ENCODE peak calls at places on chromosomes 5 and 9, in six cellular contexts. G is cardiac fibroblast, U is endodermal cell, V is upper lobe of right lung, C is type B pancreatic cell, E is fibroblast of pulmonary artery. H is an unnamed sample.

GRCh38 chr9:20394928-20395327 is 227.4 kb downstream of the MLLT3 start:
- DNase-seq in U (peak), V (no peak), E (no peak), G (no peak), C (no peak), H (no peak)

GRCh38 chr9:21970800-21971620 is 23.2 kb downstream of the CDKN2A start:
- DNase-seq in G (no peak), E (no peak), C (no peak), U (peak), V (no peak), H (no peak)

GRCh38 chr9:16413509-16414016 is 456.9 kb downstream of the BNC2 start:
- DNase-seq in U (no peak), V (no peak), E (peak), C (no peak), G (peak), H (peak)

GRCh38 chr5:74357827-74358226 is 282.7 kb downstream of the ENC1 start:
- DNase-seq in U (no peak), C (no peak), E (no peak), V (no peak), G (no peak), H (no peak)

GRCh38 chr5:153496835-153497234 is 6.4 kb downstream of the GRIA1 start:
- DNase-seq in U (peak), V (no peak), C (no peak), E (peak), G (peak), H (peak)

GRCh38 chr5:10828241-10828640 is 67.2 kb upstream of the DAP start:
- DNase-seq in C (no peak), V (no peak), E (no peak), G (peak), U (no peak), H (peak)

GRCh38 chr9:20683351-20684034 is 566 bp upstream of the FOCAD start:
- DNase-seq in C (no peak), G (peak), V (no peak), E (peak), U (no peak), H (peak)

GRCh38 chr5:36323926-36324781 is 22.5 kb upstream of the RANBP3L start:
- DNase-seq in V (no peak), G (no peak), E (no peak), C (no peak), U (no peak), H (no peak)

GRCh38 chr5:151684690-151685361 is 1.9 kb downstream of the SPARC start:
- DNase-seq in C (peak), V (no peak), U (peak), G (peak), E (peak), H (peak)

GRCh38 chr5:78417026-78417425 is 56.6 kb downstream of the SCAMP1 start:
- DNase-seq in U (no peak), V (no peak), E (peak), G (peak), C (no peak), H (peak)

GRCh38 chr9:132142883-132143282 is 19.0 kb upstream of the NTNG2 start:
- DNase-seq in V (no peak), E (no peak), U (no peak), G (no peak), C (no peak), H (no peak)

GRCh38 chr5:139696894-139697658 is 48.9 kb downstream of the CXXC5 start:
- DNase-seq in U (peak), G (peak), E (peak), C (no peak), V (peak), H (peak)

GRCh38 chr5:87121315-87122170 is 146.1 kb upstream of the RASA1 start:
- DNase-seq in U (no peak), C (no peak), V (no peak), E (peak), G (peak), H (peak)

GRCh38 chr9:95030920-95031662 is 286.4 kb downstream of the FANCC start:
- DNase-seq in U (no peak), G (no peak), V (no peak), C (no peak), E (no peak), H (no peak)

GRCh38 chr5:80184235-80185023 is 71.4 kb downstream of the SERINC5 start:
- DNase-seq in C (no peak), G (no peak), U (peak), E (no peak), V (peak), H (no peak)

GRCh38 chr5:134586866-134587524 is 45.6 kb downstream of the SAR1B start:
- DNase-seq in U (peak), E (peak), C (no peak), G (peak), V (peak), H (peak)

GRCh38 chr9:36332006-36332405 is 68.1 kb downstream of the RNF38 start:
- DNase-seq in E (no peak), C (no peak), G (peak), V (no peak), U (no peak), H (peak)

GRCh38 chr9:87601175-87601574 is 103.5 kb downstream of the DAPK1 start:
- DNase-seq in G (no peak), V (peak), U (peak), C (no peak), E (no peak), H (no peak)

GRCh38 chr5:65012411-65012972 is 243.8 kb downstream of the CWC27 start:
- DNase-seq in G (no peak), V (no peak), E (no peak), U (no peak), C (no peak), H (no peak)

GRCh38 chr5:139638090-139638735 is 9.9 kb upstream of the CXXC5 start:
- DNase-seq in V (peak), C (peak), U (peak), G (peak), E (peak), H (peak)

GRCh38 chr5:97425511-97425910 is 242.5 kb upstream of the RIOK2 start:
- DNase-seq in U (peak), V (no peak), G (peak), E (peak), C (no peak), H (no peak)

GRCh38 chr9:129352157-129352870 is 174.3 kb upstream of the IER5L start:
- DNase-seq in C (no peak), U (peak), G (no peak), V (no peak), E (no peak), H (no peak)

GRCh38 chr9:91360551-91361293 is 996 bp downstream of the AUH start:
- DNase-seq in E (no peak), C (no peak), G (no peak), V (no peak), U (peak), H (no peak)

GRCh38 chr9:130292104-130292503 is 26.5 kb downstream of the HMCN2 start:
- DNase-seq in E (peak), V (no peak), U (no peak), C (no peak), G (peak), H (no peak)

GRCh38 chr5:131068893-131069643 is 96.0 kb downstream of the HINT1 start:
- DNase-seq in G (no peak), V (no peak), E (no peak), C (no peak), U (no peak), H (no peak)
- TF ChIP-seq CTCF in G (no peak), V (no peak), E (no peak), C (peak), U (no peak), H (no peak)

GRCh38 chr5:72921886-72922285 is 34.0 kb upstream of the FCHO2 start:
- DNase-seq in U (no peak), E (no peak), C (no peak), V (no peak), G (no peak), H (no peak)

GRCh38 chr5:72917371-72917776 is 38.5 kb upstream of the FCHO2 start:
- DNase-seq in G (no peak), V (no peak), U (no peak), C (no peak), E (no peak), H (no peak)

GRCh38 chr5:72925336-72926010 is 30.4 kb upstream of the FCHO2 start:
- DNase-seq in G (no peak), V (no peak), U (no peak), E (no peak), C (no peak), H (no peak)

GRCh38 chr5:72921103-72921502 is 34.7 kb upstream of the FCHO2 start:
- DNase-seq in C (no peak), U (no peak), V (no peak), G (no peak), E (no peak), H (no peak)

DNA sequence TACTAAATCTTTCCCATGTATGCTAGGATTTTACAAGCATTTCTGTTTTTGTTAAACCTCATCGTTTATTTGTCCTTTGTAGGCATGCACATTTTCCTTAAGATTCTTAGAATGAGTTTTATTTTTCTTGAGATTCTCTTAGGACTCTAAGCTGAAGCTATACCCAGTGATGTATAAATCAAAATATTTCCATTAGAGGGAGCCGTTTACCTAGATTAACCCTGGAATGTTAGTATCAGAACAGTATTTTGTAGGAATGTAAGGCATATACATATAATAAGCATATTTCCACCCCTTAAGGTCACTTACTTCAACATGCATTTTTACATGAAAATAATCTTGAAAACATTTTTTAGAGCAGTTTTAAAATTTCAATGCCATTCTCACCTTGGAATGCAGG is 35.2 kb upstream of the FCHO2 start:
- DNase-seq in G (peak), C (no peak), E (peak), U (no peak), V (no peak), H (peak)
- TF ChIP-seq CTCF in G (peak), C (peak), E (peak), U (peak), V (peak), H (peak)

GRCh38 chr9:10479172-10479571 is 133.6 kb downstream of the PTPRD start:
- DNase-seq in E (no peak), U (no peak), V (no peak), C (no peak), G (no peak), H (no peak)
- TF ChIP-seq CTCF in E (peak), U (peak), V (no peak), C (peak), G (peak), H (peak)

DNA sequence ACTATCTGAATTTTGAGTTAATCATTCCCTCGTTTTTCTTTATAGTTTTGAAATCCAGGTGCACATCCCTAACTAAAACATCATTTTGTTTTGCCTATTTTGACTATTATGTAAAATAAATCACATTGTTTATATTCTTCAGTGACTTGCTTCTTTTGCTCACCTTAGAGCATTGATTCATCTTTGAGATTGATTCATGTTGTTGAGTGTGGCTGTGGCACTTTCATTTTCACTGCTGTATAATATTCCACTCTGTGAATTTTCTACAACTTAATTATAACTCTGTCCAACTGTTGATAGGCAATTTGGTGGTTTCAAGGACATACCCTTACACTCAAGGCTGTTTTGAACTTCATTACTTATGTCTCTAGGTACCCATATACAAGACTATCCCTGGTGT is 12.5 kb downstream of the NKX2-5 start:
- DNase-seq in E (no peak), U (no peak), V (no peak), C (no peak), G (no peak), H (no peak)
- TF ChIP-seq CTCF in E (no peak), U (no peak), V (no peak), C (no peak), G (no peak), H (no peak)

GRCh38 chr5:31987985-31988710 is 186.0 kb downstream of the GOLPH3 start:
- DNase-seq in U (no peak), V (no peak), C (no peak), E (peak), G (peak), H (peak)
- TF ChIP-seq CTCF in U (no peak), V (no peak), C (no peak), E (no peak), G (no peak), H (no peak)

GRCh38 chr5:6146264-6146663 is 232.1 kb downstream of the MED10 start:
- DNase-seq in U (no peak), C (no peak), E (no peak), V (no peak), G (no peak), H (no peak)

GRCh38 chr5:6142353-6142752 is 236.0 kb downstream of the MED10 start:
- DNase-seq in U (no peak), V (no peak), E (no peak), G (no peak), C (no peak), H (no peak)

GRCh38 chr5:6145616-6146237 is 232.6 kb downstream of the MED10 start:
- DNase-seq in U (no peak), E (no peak), C (no peak), V (no peak), G (no peak), H (no peak)

DNA sequence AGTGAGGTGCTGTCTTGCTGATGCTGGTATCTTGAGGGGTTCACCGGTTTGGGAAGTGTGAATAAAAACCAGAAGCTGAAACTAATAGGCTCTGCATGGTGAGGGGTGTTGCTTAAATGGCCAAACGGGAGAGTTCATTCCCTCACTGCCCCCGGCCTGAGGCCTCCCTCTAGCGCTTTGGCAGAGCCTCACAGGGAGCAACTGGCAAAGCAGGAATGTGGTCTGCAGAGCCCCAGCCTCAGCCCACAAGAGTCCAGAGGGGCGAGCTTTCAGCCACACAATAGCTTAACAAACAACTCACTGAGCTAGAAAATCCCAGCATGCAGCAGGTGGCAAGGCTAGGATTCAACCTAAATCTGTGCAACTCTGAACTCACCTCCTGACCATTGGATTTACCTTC is 234.8 kb downstream of the MED10 start:
- DNase-seq in G (no peak), U (peak), C (no peak), V (no peak), E (no peak), H (no peak)
- TF ChIP-seq CTCF in G (no peak), U (peak), C (no peak), V (no peak), E (no peak), H (no peak)

GRCh38 chr5:174843263-174844250 is 119.2 kb downstream of the MSX2 start:
- DNase-seq in U (peak), E (no peak), C (no peak), G (no peak), V (no peak), H (no peak)

GRCh38 chr5:174839196-174839595 is 114.8 kb downstream of the MSX2 start:
- DNase-seq in C (no peak), V (no peak), G (no peak), U (no peak), E (no peak), H (no peak)

GRCh38 chr5:174840435-174840834 is 116.1 kb downstream of the MSX2 start:
- DNase-seq in E (no peak), V (no peak), C (no peak), U (no peak), G (no peak), H (no peak)

GRCh38 chr5:174834081-174834480 is 109.7 kb downstream of the MSX2 start:
- DNase-seq in U (peak), V (no peak), E (no peak), G (no peak), C (no peak), H (no peak)

DNA sequence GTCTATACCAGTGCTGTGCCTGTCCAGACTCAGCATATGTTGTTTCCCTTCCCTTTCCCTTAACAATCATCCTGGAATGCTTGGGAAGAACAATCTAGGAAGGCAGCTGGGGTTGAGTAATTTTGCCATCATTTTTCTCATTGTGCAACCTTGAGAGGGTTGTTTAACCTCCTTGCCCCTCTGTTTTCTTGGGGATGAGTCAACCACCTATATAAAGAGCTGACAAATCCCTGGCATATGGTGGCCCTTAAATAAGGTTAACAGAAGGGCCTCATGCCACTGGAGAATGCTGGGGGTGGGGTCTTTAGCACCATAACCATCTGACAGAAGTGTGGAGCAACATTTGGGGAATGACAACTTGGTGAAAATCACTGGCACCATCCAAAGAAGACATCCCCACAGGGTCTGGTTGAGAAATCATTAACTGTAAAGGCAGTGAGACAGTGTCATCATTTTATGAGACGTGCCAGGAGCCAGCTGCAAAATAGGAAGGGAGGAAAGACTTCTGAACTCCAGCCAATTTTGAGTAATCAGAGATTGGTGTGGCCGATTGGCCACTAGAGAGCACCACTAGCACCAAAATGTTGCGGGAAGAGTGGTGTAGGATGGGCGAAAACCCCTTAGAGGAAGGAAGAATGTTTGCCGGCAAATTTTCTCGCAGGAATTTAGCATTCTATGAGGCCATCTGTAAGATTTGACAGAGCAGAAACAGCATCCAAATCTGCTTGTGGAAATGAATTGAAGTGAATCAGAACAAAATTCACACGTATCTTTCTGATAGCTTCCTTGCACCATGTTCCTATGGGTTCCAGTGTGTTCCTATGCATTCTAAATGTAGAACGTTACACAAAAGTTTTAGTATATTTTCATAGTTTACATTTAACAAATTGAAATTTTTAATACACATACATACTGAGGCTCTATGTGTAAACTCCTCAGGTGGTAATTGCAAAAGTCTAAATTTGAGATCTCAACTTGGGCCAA is 113.8 kb downstream of the MSX2 start:
- DNase-seq in E (peak), C (no peak), U (peak), G (peak), V (no peak), H (no peak)
- TF ChIP-seq CTCF in E (no peak), C (peak), U (peak), G (no peak), V (peak), H (no peak)

GRCh38 chr5:167971706-167972105 is 319.7 kb upstream of the WWC1 start:
- DNase-seq in V (no peak), G (no peak), E (no peak), U (no peak), C (no peak), H (no peak)

GRCh38 chr5:167968784-167969183 is 322.7 kb upstream of the WWC1 start:
- DNase-seq in E (no peak), G (no peak), C (no peak), V (no peak), U (no peak), H (no peak)

GRCh38 chr5:167964529-167964928 is 326.9 kb upstream of the WWC1 start:
- DNase-seq in G (no peak), C (no peak), V (no peak), U (no peak), E (no peak), H (no peak)

GRCh38 chr5:167970002-167970401 is 321.4 kb upstream of the WWC1 start:
- DNase-seq in U (no peak), G (peak), E (peak), C (no peak), V (no peak), H (peak)

DNA sequence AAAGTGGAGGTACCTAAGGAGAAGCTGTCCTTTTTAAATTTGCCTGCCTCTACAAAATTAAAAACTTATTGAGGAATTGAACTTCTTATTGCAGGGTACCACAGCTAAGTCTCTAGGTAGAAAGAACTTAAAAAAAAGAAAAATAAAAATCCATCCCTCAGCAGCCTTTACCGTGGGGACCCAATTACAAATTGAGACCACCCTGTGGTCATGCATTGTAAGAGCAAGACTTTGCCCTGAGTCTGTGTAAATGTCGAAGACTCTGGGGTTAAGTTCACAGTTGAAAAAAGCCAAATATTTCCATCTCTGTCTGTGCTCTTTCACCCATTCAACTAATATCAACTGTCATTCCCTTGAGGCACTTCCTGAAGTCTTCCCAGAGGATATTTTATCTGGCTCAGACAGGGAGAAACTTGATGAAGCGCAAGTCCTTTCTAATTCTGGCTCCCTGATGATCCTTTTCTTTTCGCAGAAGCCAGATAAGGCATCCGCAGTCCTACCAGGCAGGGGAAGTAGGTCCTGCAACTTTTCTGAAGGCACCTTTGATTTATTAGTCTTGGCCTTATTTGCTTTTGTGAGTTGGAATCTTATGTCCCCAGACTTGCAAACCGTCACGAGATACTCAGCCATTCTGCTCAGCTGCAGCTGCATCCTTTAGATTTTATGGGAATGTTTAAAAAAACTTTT is 323.8 kb upstream of the WWC1 start:
- DNase-seq in G (no peak), U (no peak), V (no peak), C (no peak), E (no peak), H (no peak)
- TF ChIP-seq CTCF in G (no peak), U (peak), V (no peak), C (peak), E (peak), H (peak)

H was measured in HFFc6.